ENCODE peak calls at places on chromosomes 3 and 15, in four cellular contexts. P is HepG2, A is A549, M is H1. K is an unnamed sample.

GRCh38 chr3:114144909-114145688 is 33.8 kb downstream of the DRD3 start:
- DNase-seq in P (no peak), A (no peak), M (no peak), K (no peak)

GRCh38 chr3:15055019-15055557 is 10.0 kb downstream of the MRPS25 start:
- DNase-seq in P (no peak), A (no peak), M (no peak), K (peak)

GRCh38 chr15:41782486-41783271 is 8.4 kb downstream of the MAPKBP1 start:
- DNase-seq in P (no peak), A (no peak), M (no peak), K (no peak)

GRCh38 chr3:138945646-138946553 is 1.0 kb downstream of the FOXL2 start:
- DNase-seq in P (no peak), A (peak), M (no peak), K (peak)

GRCh38 chr3:155683321-155683720 is 61.5 kb downstream of the PLCH1 start:
- DNase-seq in P (no peak), A (no peak), M (no peak), K (no peak)

GRCh38 chr3:48445277-48445882 is 1.2 kb upstream of the ATRIP start:
- DNase-seq in P (no peak), A (no peak), M (no peak), K (no peak)

GRCh38 chr3:122961146-122961545 is 66.4 kb downstream of the SEMA5B start:
- DNase-seq in P (no peak), A (no peak), M (no peak), K (no peak)

GRCh38 chr3:53074366-53074696 is 28.5 kb upstream of the SFMBT1 start:
- DNase-seq in P (no peak), A (no peak), M (no peak), K (no peak)

GRCh38 chr3:24365168-24365567 is 129.5 kb downstream of the THRB start:
- DNase-seq in P (peak), A (peak), M (no peak), K (no peak)

GRCh38 chr3:53258600-53259426 is 3.0 kb upstream of the TKT start:
- DNase-seq in P (peak), A (no peak), M (no peak), K (no peak)

GRCh38 chr15:91228391-91228790 is 128.3 kb downstream of the SV2B start:
- DNase-seq in P (no peak), A (no peak), M (no peak), K (no peak)

GRCh38 chr3:167941234-167941995 is 154.3 kb downstream of the GOLIM4 start:
- DNase-seq in P (no peak), A (no peak), M (no peak), K (peak)

GRCh38 chr3:37130448-37130847 is 43.9 kb downstream of the LRRFIP2 start:
- DNase-seq in P (no peak), A (no peak), M (no peak), K (no peak)

GRCh38 chr15:80442728-80443403 is 38.7 kb downstream of the ARNT2 start:
- DNase-seq in P (no peak), A (no peak), M (no peak), K (no peak)

GRCh38 chr3:65953881-65954733 is 84.6 kb downstream of the MAGI1 start:
- DNase-seq in P (peak), A (no peak), M (no peak), K (no peak)

GRCh38 chr15:27235161-27235560 is 264.2 kb downstream of the GABRG3 start:
- DNase-seq in P (no peak), A (no peak), M (no peak), K (no peak)

GRCh38 chr3:112699436-112699978 is 58.6 kb upstream of the CCDC80 start:
- DNase-seq in P (no peak), A (no peak), M (no peak), K (no peak)

GRCh38 chr3:184284696-184285095 is 8.9 kb downstream of the ECE2 start:
- DNase-seq in P (peak), A (peak), M (no peak), K (peak)

GRCh38 chr3:159418571-159419526 is 569.8 kb upstream of the IL12A start:
- DNase-seq in P (no peak), A (no peak), M (no peak), K (no peak)

GRCh38 chr3:194730369-194730768 is 44.7 kb downstream of the FAM43A start:
- DNase-seq in P (no peak), A (no peak), M (no peak), K (no peak)

GRCh38 chr15:68256675-68257450 is 20.7 kb upstream of the FEM1B start:
- DNase-seq in P (peak), A (peak), M (peak), K (no peak)

GRCh38 chr15:91866971-91867372 is 13.5 kb downstream of the SLCO3A1 start:
- DNase-seq in P (no peak), A (no peak), M (no peak), K (no peak)

GRCh38 chr3:104855702-104856101 is 511.0 kb upstream of the ALCAM start:
- DNase-seq in P (no peak), A (no peak), M (no peak), K (no peak)

GRCh38 chr15:93829115-93829849 is 402.1 kb upstream of the MCTP2 start:
- DNase-seq in P (no peak), A (no peak), M (no peak), K (no peak)
- TF ChIP-seq MAFK in P (no peak), A (no peak), M (no peak), K (no peak)

GRCh38 chr15:57251941-57252340 is 124.4 kb upstream of the CGNL1 start:
- DNase-seq in P (no peak), A (no peak), M (no peak), K (no peak)

GRCh38 chr15:57255751-57256150 is 120.6 kb upstream of the CGNL1 start:
- DNase-seq in P (no peak), A (no peak), M (no peak), K (no peak)

GRCh38 chr15:57253082-57253481 is 123.2 kb upstream of the CGNL1 start:
- DNase-seq in P (no peak), A (no peak), M (no peak), K (peak)

GRCh38 chr15:57248074-57248473 is 128.2 kb upstream of the CGNL1 start:
- DNase-seq in P (no peak), A (no peak), M (no peak), K (no peak)

DNA sequence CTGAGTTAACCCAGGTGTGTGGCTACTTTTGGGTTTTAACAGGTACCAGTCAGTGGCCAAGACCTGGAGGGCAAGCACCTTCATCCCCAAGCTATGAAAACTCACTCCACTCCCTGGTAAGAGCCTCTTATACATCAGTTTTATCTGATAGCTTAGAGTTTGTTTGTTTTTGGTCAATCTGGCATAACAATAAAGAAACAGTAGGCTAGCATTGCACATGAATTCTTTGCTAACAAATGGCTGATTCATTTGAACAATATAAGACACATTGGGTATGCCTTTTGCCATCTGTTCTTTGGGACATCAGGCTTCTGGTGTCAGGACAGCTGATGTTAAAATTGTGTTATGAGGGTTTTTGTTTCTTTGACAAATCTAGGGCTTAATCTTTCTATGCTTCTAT is 125.0 kb upstream of the CGNL1 start:
- DNase-seq in P (no peak), A (no peak), M (no peak), K (no peak)
- TF ChIP-seq MAX in P (no peak), A (no peak), M (no peak), K (no peak)

GRCh38 chr3:127857270-127857801 is 35.0 kb upstream of the MGLL start:
- DNase-seq in P (no peak), A (no peak), M (no peak), K (no peak)
- TF ChIP-seq CTCF in P (no peak), A (no peak), M (no peak), K (no peak)

GRCh38 chr15:88749699-88750098 is 53.5 kb upstream of the ACAN start:
- DNase-seq in P (no peak), A (no peak), M (no peak), K (peak)
- TF ChIP-seq MAFK in P (no peak), A (no peak), M (no peak), K (no peak)

DNA sequence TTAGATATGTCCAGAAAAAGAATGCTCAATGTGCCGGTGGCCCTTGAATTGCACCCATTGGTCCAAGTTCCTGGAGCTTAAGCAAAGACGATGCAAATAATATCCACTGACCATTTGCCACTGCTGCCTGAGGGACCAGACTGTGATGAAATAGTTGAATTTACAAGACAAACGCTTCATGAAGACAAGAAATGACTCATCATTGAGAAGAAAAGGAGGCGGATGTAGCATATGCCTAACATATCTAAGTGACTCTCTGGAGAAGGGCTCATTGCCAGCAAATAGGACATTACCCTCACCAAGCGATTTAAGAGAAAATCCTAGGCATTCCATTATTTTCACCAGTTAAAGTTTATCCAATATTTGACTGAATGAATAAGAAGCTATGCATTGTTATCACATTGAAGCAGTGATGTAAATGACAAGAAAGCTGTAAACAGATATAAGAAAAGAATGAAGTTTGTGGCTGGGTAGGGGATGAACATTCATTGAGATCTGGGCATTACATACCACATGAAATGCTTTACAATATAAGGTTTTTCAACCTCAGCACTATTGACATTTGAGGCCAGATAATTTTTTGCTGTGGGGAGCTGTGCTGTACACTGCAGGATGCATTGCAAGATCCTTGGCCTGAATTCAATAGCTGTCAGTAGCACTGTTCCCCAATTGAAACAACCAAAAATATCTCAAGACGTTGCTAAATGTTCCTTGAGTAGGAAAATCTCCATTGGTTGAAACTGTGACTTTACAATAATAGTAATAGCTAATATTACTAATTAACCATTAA is 49.0 kb upstream of the CPNE4 start:
- DNase-seq in P (no peak), A (peak), M (no peak), K (no peak)
- TF ChIP-seq MAX in P (no peak), A (peak), M (no peak), K (no peak)

K was measured in K562.